ENCODE peak calls at places on chromosomes 2 and 18, in seven cellular contexts. D, J, V, O, C, I and N are unnamed samples.

GRCh38 chr18:13241083-13241892 is 22.7 kb downstream of the LDLRAD4 start:
- DNase-seq in D (no peak), J (no peak), V (no peak), O (peak; percentile 45), C (no peak), I (no peak), N (no peak)

GRCh38 chr2:10414000-10414451 is 34.1 kb downstream of the ODC1 start:
- DNase-seq in D (no peak), J (no peak), V (no peak), O (no peak), C (no peak), I (no peak), N (no peak)

GRCh38 chr18:10715791-10716190 is 190.0 kb downstream of the NAPG start:
- DNase-seq in D (no peak), J (no peak), V (no peak), O (no peak), C (peak; percentile 44), I (no peak), N (no peak)

GRCh38 chr2:115999039-115999438 is 1556.6 kb downstream of the DPP10 start:
- DNase-seq in D (no peak), J (no peak), V (no peak), O (no peak), C (no peak), I (no peak), N (no peak)

GRCh38 chr18:13237073-13237472 is 18.5 kb downstream of the LDLRAD4 start:
- DNase-seq in D (no peak), J (no peak), V (no peak), O (peak; percentile 24), C (no peak), I (no peak), N (no peak)

GRCh38 chr2:70503896-70504295 is 49.7 kb downstream of the TGFA start:
- DNase-seq in D (no peak), J (no peak), V (no peak), O (no peak), C (no peak), I (no peak), N (no peak)

GRCh38 chr2:218257390-218257981 is 3.3 kb upstream of the GPBAR1 start:
- DNase-seq in D (no peak), J (peak; percentile 63), V (no peak), O (peak; percentile 51), C (no peak), I (no peak), N (no peak)

GRCh38 chr18:46337206-46337710 is 233.1 kb downstream of the HAUS1 start:
- DNase-seq in D (no peak), J (no peak), V (no peak), O (no peak), C (no peak), I (no peak), N (no peak)

GRCh38 chr2:18325118-18325517 is 235.3 kb downstream of the RDH14 start:
- DNase-seq in D (no peak), J (no peak), V (no peak), O (no peak), C (no peak), I (no peak), N (no peak)

GRCh38 chr18:3150274-3150673 is 69.5 kb downstream of the MYOM1 start:
- DNase-seq in D (no peak), J (no peak), V (no peak), O (no peak), C (no peak), I (no peak), N (no peak)

GRCh38 chr2:46239847-46240181 is 57.4 kb upstream of the EPAS1 start:
- DNase-seq in D (no peak), J (no peak), V (no peak), O (no peak), C (no peak), I (no peak), N (no peak)

GRCh38 chr2:200847268-200847667 is 17.2 kb downstream of the CLK1 start:
- DNase-seq in D (no peak), J (no peak), V (no peak), O (no peak), C (no peak), I (no peak), N (no peak)

GRCh38 chr2:238100049-238100820 is at the start of gene ESPNL:
- DNase-seq in D (no peak), J (no peak), V (no peak), O (no peak), C (no peak), I (no peak), N (peak; percentile 52)

GRCh38 chr2:171200469-171200868 is 39.8 kb upstream of the TLK1 start:
- DNase-seq in D (no peak), J (no peak), V (no peak), O (no peak), C (no peak), I (no peak), N (no peak)
- H3K4me3 ChIP-seq in D (no peak overlapping the region), J (no peak overlapping the region), V (no peak overlapping the region), O (no peak overlapping the region), C (no peak overlapping the region), I (no peak overlapping the region), N (no peak overlapping the region)

GRCh38 chr2:232568161-232568560 is 17.7 kb downstream of the EIF4E2 start:
- DNase-seq in D (no peak), J (no peak), V (no peak), O (no peak), C (no peak), I (no peak), N (no peak)
- H3K4me1 ChIP-seq in D (no peaks in the 10 kb centered on the region), J (no peaks in the 10 kb centered on the region), V (peaks cover 45% of the 10 kb centered on the region), O (peaks cover 6% of the 10 kb centered on the region), C (no peaks in the 10 kb centered on the region), I (peaks cover 19% of the 10 kb centered on the region), N (peaks cover 10% of the 10 kb centered on the region)

DNA sequence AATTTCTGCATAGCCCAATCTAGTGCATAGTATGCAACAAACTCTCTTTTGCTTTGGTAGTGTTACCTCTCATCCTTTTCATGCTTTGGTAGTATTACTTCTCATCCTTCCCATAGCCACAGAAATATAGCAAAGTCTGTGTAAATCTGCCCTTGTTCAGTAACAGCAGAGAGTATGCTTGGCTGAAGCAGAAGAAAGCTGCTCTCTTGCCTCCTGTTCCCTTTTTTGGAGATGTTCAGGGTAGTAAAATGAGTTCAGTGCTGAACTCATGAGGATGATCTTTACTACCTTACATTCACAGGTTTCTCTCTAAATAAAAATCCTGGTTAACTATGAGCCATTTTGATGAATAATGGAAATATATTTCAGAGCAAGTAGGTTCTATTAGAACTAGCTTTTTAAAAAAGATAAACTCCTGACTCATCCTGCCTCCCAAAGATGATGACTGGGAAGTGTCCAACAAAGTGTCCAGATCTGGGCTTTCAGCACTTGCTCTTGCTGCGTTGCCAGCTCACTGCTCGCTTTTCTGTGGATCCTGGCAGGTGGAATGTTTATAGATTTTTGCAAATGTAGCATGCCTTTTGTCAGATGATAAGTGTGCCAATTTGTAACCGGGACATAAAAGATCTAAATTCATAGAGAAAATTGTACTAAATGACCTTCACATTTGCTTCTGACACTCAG is 29.4 kb upstream of the CHMP3 start:
- DNase-seq in D (no peak), J (no peak), V (no peak), O (no peak), C (no peak), I (no peak), N (no peak)
- H3K27ac ChIP-seq in D (no peak overlapping the region), J (no peak overlapping the region), V (no peak overlapping the region), O (no peak overlapping the region), C (no peak overlapping the region), I (peak overlapping the region; percentile 53), N (no peak overlapping the region)

GRCh38 chr18:25289040-25289631 is 62.8 kb downstream of the ZNF521 start:
- DNase-seq in D (no peak), J (no peak), V (no peak), O (peak; percentile 43), C (peak; percentile 28), I (no peak), N (no peak)
- H3K4me3 ChIP-seq in D (no peak overlapping the region), J (no peak overlapping the region), V (no peak overlapping the region), O (no peak overlapping the region), C (no peak overlapping the region), I (no peak overlapping the region), N (no peak overlapping the region)

GRCh38 chr2:167818521-167818920 is 428.9 kb downstream of the STK39 start:
- DNase-seq in D (no peak), J (no peak), V (no peak), O (no peak), C (no peak), I (no peak), N (no peak)

GRCh38 chr2:167817908-167818307 is 429.5 kb downstream of the STK39 start:
- DNase-seq in D (no peak), J (no peak), V (no peak), O (no peak), C (no peak), I (no peak), N (no peak)

GRCh38 chr2:167823066-167823465 is 424.3 kb downstream of the STK39 start:
- DNase-seq in D (no peak), J (no peak), V (no peak), O (no peak), C (no peak), I (no peak), N (no peak)

GRCh38 chr2:167817422-167817821 is 430.0 kb downstream of the STK39 start:
- DNase-seq in D (no peak), J (no peak), V (no peak), O (no peak), C (no peak), I (no peak), N (no peak)

GRCh38 chr2:167820488-167820887 is 426.9 kb downstream of the STK39 start:
- DNase-seq in D (no peak), J (no peak), V (no peak), O (no peak), C (no peak), I (no peak), N (no peak)
- H3K4me1 ChIP-seq in D (no peaks in the 10 kb centered on the region), J (no peaks in the 10 kb centered on the region), V (no peaks in the 10 kb centered on the region), O (no peaks in the 10 kb centered on the region), C (no peaks in the 10 kb centered on the region), I (no peaks in the 10 kb centered on the region), N (no peaks in the 10 kb centered on the region)

DNA sequence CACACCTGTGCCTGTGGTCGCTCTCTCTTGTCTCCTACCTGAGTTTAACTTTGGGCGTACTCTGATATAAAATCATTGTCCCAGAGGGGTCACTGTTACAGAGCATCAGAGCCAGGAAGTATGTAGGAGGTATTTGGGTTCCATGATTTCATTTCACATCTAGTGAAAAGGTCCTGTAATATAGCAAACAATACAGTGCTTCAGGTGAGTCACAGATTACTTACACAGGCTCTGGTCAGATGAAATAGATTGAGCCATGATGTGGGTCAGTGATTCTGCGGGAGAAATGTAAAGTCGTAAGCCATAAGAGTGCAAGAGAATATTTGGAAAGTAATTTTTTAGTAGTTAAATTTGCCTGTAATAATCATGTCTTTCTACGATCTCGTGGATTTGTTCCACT is 70.2 kb downstream of the SOCS6 start:
- DNase-seq in D (no peak), J (no peak), V (no peak), O (no peak), C (no peak), I (no peak), N (no peak)
- H3K27ac ChIP-seq in D (no peak overlapping the region), J (no peak overlapping the region), V (no peak overlapping the region), O (no peak overlapping the region), C (no peak overlapping the region), I (no peak overlapping the region), N (peak overlapping the region; percentile 94)

GRCh38 chr2:235666240-235666781 is 172.5 kb downstream of the AGAP1 start:
- DNase-seq in D (no peak), J (peak; percentile 78), V (no peak), O (no peak), C (peak; percentile 78), I (no peak), N (no peak)
- H3K4me3 ChIP-seq in D (peak overlapping the region; percentile 6), J (no peak overlapping the region), V (peak overlapping the region; percentile 48), O (peak overlapping the region; percentile 25), C (peak overlapping the region; percentile 34), I (peak overlapping the region; percentile 56), N (no peak overlapping the region)